ENCODE peak calls at places on chromosomes 12 and 14, in five cellular contexts. C is adrenal gland, L is heart left ventricle, M is uterus, G is type B pancreatic cell. X is an unnamed sample.

GRCh38 chr12:94231718-94232117 is 83.3 kb downstream of the PLXNC1 start:
- DNase-seq in M (no peak), G (no peak), C (no peak), L (no peak), X (no peak)

GRCh38 chr12:124720687-124721500 is 142.8 kb downstream of the SCARB1 start:
- DNase-seq in C (peak), G (no peak), L (no peak), M (peak), X (no peak)

GRCh38 chr12:120783197-120783596 is 57.6 kb downstream of the ACADS start:
- DNase-seq in C (no peak), L (no peak), G (no peak), M (no peak), X (no peak)

GRCh38 chr14:56562883-56563282 is 16.7 kb upstream of the TMEM260 start:
- DNase-seq in M (no peak), C (no peak), G (no peak), L (no peak), X (no peak)

GRCh38 chr12:26345471-26346003 is 150.2 kb downstream of the SSPN start:
- DNase-seq in M (no peak), L (no peak), C (no peak), G (no peak), X (no peak)

GRCh38 chr12:15815730-15816129 is 26.5 kb upstream of the EPS8 start:
- DNase-seq in L (no peak), M (no peak), G (no peak), C (no peak), X (no peak)

GRCh38 chr12:6450869-6451347 is 934 bp upstream of the TAPBPL start:
- DNase-seq in M (no peak), L (no peak), G (no peak), C (no peak), X (no peak)

GRCh38 chr12:28026701-28027100 is 54.2 kb upstream of the PTHLH start:
- DNase-seq in G (no peak), L (no peak), C (no peak), M (no peak), X (no peak)

GRCh38 chr12:97640826-97641225 is 178.2 kb downstream of the RMST start:
- DNase-seq in G (no peak), M (no peak), L (no peak), C (no peak), X (no peak)

GRCh38 chr12:53299101-53299453 is 418 bp upstream of the MYG1 start:
- DNase-seq in L (no peak), G (no peak), C (peak), M (no peak), X (peak)

GRCh38 chr14:58866386-58866785 is 228.6 kb downstream of the DACT1 start:
- DNase-seq in C (no peak), L (no peak), M (no peak), G (no peak), X (no peak)

GRCh38 chr14:67572608-67573007 is 27.5 kb downstream of the PIGH start:
- DNase-seq in C (no peak), L (no peak), M (no peak), G (no peak), X (no peak)

GRCh38 chr14:100522616-100523021 is 64.6 kb downstream of the BEGAIN start:
- DNase-seq in G (no peak), M (no peak), L (no peak), C (peak), X (no peak)

GRCh38 chr12:50224026-50224692 is 57.0 kb upstream of the CERS5 start:
- DNase-seq in M (no peak), G (no peak), C (peak), L (no peak), X (no peak)

GRCh38 chr12:44930972-44931600 is 55.0 kb upstream of the NELL2 start:
- DNase-seq in M (no peak), L (no peak), C (no peak), G (no peak), X (peak)

GRCh38 chr14:55265197-55265596 is 6.0 kb upstream of the FBXO34 start:
- DNase-seq in M (no peak), G (no peak), L (no peak), C (no peak), X (no peak)

GRCh38 chr12:116774020-116774419 is 35.9 kb downstream of the RNFT2 start:
- DNase-seq in G (no peak), M (no peak), L (no peak), C (no peak), X (no peak)

GRCh38 chr12:116771651-116772050 is 33.5 kb downstream of the RNFT2 start:
- DNase-seq in C (no peak), L (no peak), M (no peak), G (no peak), X (no peak)

GRCh38 chr12:116773276-116773731 is 35.2 kb downstream of the RNFT2 start:
- DNase-seq in M (no peak), C (no peak), G (no peak), L (no peak), X (no peak)
- TF ChIP-seq CTCF in M (no peak), C (no peak), G (no peak), L (no peak), X (no peak)

GRCh38 chr12:131456301-131457027 is 254.4 kb upstream of the SFSWAP start:
- DNase-seq in M (no peak), L (no peak), G (no peak), C (no peak), X (no peak)

GRCh38 chr12:131455581-131456110 is 255.2 kb upstream of the SFSWAP start:
- DNase-seq in G (no peak), C (no peak), L (no peak), M (no peak), X (no peak)

GRCh38 chr12:131452444-131452860 is 258.4 kb upstream of the SFSWAP start:
- DNase-seq in M (no peak), G (peak), L (no peak), C (no peak), X (no peak)

GRCh38 chr12:131455218-131455506 is 255.7 kb upstream of the SFSWAP start:
- DNase-seq in C (no peak), M (no peak), L (no peak), G (no peak), X (no peak)

GRCh38 chr12:131454418-131455217 is 256.3 kb upstream of the SFSWAP start:
- DNase-seq in L (no peak), G (no peak), C (peak), M (no peak), X (no peak)
- TF ChIP-seq CTCF in L (peak), G (peak), C (peak), M (peak), X (no peak)

GRCh38 chr14:36070056-36071043 is 106.2 kb downstream of the PTCSC3 start:
- DNase-seq in G (peak), C (peak), M (no peak), L (peak), X (peak)
- TF ChIP-seq CTCF in G (peak), C (peak), M (no peak), L (no peak), X (peak)

DNA sequence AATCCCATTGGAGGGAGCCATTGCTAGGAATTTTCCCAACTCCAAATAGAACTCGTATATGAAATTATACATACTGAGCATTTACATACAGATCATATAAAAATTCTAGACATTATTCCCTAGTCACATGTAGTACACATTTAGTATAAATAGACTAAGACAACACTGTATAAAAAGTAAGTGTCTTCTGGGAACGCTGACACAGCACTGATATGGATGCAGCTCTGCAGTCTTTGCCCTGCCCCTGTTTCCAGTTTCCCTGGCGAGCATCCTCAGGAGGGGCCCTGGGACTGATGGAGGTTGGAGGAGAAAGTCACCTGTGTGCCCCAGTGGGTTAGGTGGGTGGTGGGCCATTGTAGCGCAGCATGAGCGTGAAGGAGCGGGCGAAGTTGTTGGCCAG is 97.8 kb upstream of the CLMN start:
- DNase-seq in G (no peak), L (no peak), M (no peak), C (no peak), X (no peak)
- TF ChIP-seq CTCF in G (peak), L (no peak), M (no peak), C (no peak), X (no peak)

GRCh38 chr12:51341259-51342007 is 5.0 kb downstream of the CELA1 start:
- DNase-seq in L (no peak), C (peak), M (peak), G (no peak), X (peak)
- TF ChIP-seq CTCF in L (peak), C (peak), M (peak), G (peak), X (peak)

DNA sequence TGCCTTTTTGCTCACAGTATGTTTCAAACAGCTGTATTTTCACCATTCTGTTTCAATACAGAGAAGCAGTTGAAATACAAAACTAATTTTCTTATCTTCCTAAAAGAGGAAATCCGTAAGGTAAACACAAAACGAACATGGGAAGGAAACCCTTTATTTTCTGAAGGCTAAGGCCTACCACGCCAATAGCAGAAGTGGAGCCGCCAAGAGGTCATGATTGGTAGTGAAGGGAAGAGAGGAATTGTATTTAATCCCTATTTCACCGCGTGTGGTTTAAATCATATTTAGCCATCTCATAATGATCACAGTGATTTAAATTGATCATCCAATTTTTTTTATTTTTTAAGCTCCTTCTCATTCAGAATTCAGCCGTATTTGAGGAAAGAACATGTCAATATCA is 398.2 kb downstream of the PRKD1 start:
- DNase-seq in G (no peak), L (no peak), M (no peak), C (no peak), X (no peak)
- TF ChIP-seq CTCF in G (peak), L (no peak), M (no peak), C (peak), X (peak)

GRCh38 chr14:103808403-103809001 is 38.9 kb downstream of the PPP1R13B start:
- DNase-seq in M (peak), L (peak), G (peak), C (peak), X (peak)
- TF ChIP-seq CTCF in M (peak), L (peak), G (peak), C (peak), X (peak)

GRCh38 chr14:39467889-39468524 is 35.8 kb upstream of the FBXO33 start:
- DNase-seq in C (no peak), M (no peak), G (no peak), L (no peak), X (no peak)
- TF ChIP-seq CTCF in C (no peak), M (no peak), G (peak), L (no peak), X (peak)

DNA sequence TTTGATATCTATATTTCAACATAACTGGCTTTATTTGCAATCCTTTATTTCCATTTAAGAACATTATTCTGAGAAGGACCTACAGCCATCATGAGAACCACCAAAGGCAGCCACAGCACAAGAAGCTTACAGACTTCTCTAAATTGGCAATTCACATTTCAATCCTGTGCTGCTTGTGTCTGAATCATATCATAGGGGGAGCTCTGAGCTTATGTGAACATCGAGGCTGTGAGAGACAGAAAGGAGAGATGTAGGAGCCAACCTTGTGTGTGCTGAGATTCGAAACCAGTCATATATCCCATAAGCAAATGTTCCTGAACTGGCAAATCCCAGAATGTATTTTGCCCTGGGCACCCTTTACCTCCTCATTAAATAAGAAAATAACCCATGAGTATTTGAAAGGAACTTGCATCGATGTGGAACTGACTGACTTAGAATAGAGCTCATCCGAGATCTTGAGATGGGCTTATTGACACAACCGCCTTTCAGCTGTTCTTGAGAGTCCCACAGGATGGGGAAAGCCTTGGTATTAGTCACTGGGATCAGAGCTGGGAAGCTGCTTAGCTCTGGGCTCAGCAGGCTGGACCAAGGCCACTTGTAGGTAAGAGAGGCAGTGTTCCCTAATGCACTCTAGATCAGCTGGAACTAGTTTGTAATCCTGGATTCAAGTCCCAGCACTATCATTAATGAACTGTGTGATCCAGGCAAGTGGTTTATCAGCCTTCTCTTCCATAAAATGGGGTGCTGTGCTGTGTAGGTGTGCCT is 329.8 kb downstream of the CACNA1C start:
- DNase-seq in L (no peak), M (peak), C (no peak), G (no peak), X (no peak)
- TF ChIP-seq CTCF in L (no peak), M (no peak), C (no peak), G (no peak), X (no peak)

GRCh38 chr12:54725233-54725843 is 77.2 kb upstream of the DCD start:
- DNase-seq in M (no peak), L (no peak), C (no peak), G (no peak), X (no peak)
- TF ChIP-seq CTCF in M (no peak), L (peak), C (peak), G (peak), X (peak)

X was measured in astrocyte of the cerebellum.